ENCODE peak calls at places on chromosomes 7 and 10, in seven cellular contexts. E is spleen, P is K562, V is hepatocyte, G is pancreas, X is GM23248, M is tibial artery. A is an unnamed sample. For H3K27me3, the result is how much of the 10 kb centered on the place peaks cover.

GRCh38 chr10:58518775-58519174 is 6.1 kb downstream of the BICC1 start:
- DNase-seq in E (no peak), P (no peak), V (peak), G (no peak), X (peak), M (no peak), A (no peak)

GRCh38 chr7:5689118-5689517 is 92.3 kb downstream of the RNF216 start:
- DNase-seq in E (no peak), P (no peak), V (no peak), G (no peak), X (peak), M (no peak), A (no peak)

GRCh38 chr7:116552616-116553015 is 27.8 kb downstream of the CAV1 start:
- DNase-seq in E (no peak), P (no peak), V (no peak), G (no peak), X (peak), M (no peak), A (no peak)

GRCh38 chr10:118672163-118672562 is 76.7 kb upstream of the PRLHR start:
- DNase-seq in E (no peak), P (no peak), V (no peak), G (no peak), X (no peak), M (no peak), A (no peak)

GRCh38 chr10:14758994-14759664 is 15.6 kb downstream of the FAM107B start:
- DNase-seq in E (no peak), P (no peak), V (no peak), G (no peak), X (no peak), M (no peak), A (no peak)

GRCh38 chr7:152664636-152665035 is 11.3 kb downstream of the XRCC2 start:
- DNase-seq in E (no peak), P (no peak), V (peak), G (no peak), X (no peak), M (no peak), A (no peak)

GRCh38 chr7:4965295-4966022 is 6.5 kb upstream of the MMD2 start:
- DNase-seq in E (peak), P (no peak), V (no peak), G (peak), X (no peak), M (no peak), A (no peak)

GRCh38 chr10:88461426-88461825 is 121.7 kb downstream of the RNLS start:
- DNase-seq in E (no peak), P (no peak), V (no peak), G (no peak), X (no peak), M (no peak), A (no peak)

GRCh38 chr10:32298066-32298812 is 48.7 kb downstream of the EPC1 start:
- DNase-seq in E (no peak), P (no peak), V (no peak), G (no peak), X (peak), M (no peak), A (no peak)

GRCh38 chr10:131814567-131815290 is 86.1 kb upstream of the PPP2R2D start:
- DNase-seq in E (no peak), P (no peak), V (no peak), G (no peak), X (no peak), M (no peak), A (no peak)

GRCh38 chr10:71973777-71974488 is 9.7 kb downstream of the CHST3 start:
- DNase-seq in E (no peak), P (no peak), V (no peak), G (no peak), X (no peak), M (no peak), A (no peak)

GRCh38 chr7:116339564-116339963 is 129.2 kb downstream of the TES start:
- DNase-seq in E (no peak), P (peak), V (peak), G (no peak), X (no peak), M (no peak), A (no peak)

GRCh38 chr10:77784856-77785255 is 141.7 kb downstream of the DLG5 start:
- DNase-seq in E (no peak), P (no peak), V (no peak), G (no peak), X (peak), M (no peak), A (no peak)

GRCh38 chr7:124701955-124702354 is 63.6 kb downstream of the GPR37 start:
- DNase-seq in E (no peak), P (no peak), V (no peak), G (no peak), X (no peak), M (no peak), A (no peak)

GRCh38 chr7:29764227-29764626 is 42.1 kb upstream of the WIPF3 start:
- DNase-seq in E (no peak), P (peak), V (no peak), G (no peak), X (no peak), M (no peak), A (peak)

GRCh38 chr10:24645784-24646183 is 77.9 kb downstream of the ARHGAP21 start:
- DNase-seq in E (no peak), P (peak), V (no peak), G (no peak), X (peak), M (no peak), A (no peak)

GRCh38 chr10:88975377-88975720 is 15.2 kb upstream of the FAS start:
- DNase-seq in E (no peak), P (no peak), V (no peak), G (no peak), X (peak), M (no peak), A (no peak)

GRCh38 chr10:119693262-119693957 is 32.4 kb upstream of the INPP5F start:
- DNase-seq in E (no peak), P (no peak), V (no peak), G (no peak), X (no peak), M (no peak), A (no peak)

GRCh38 chr7:39085590-39086049 is 107.9 kb downstream of the POU6F2 start:
- DNase-seq in E (no peak), P (no peak), V (peak), G (no peak), X (peak), M (no peak), A (no peak)

GRCh38 chr7:99764478-99764877 is 19.5 kb downstream of the CYP3A4 start:
- DNase-seq in E (no peak), P (no peak), V (no peak), G (no peak), X (no peak), M (no peak), A (no peak)
- H3K27me3 ChIP-seq in E (under half), P (under half), V (under half), G (under half), X (under half), M (under half), A (under half)

GRCh38 chr10:75396861-75397570 is 4.5 kb downstream of the ZNF503 start:
- DNase-seq in E (no peak), P (no peak), V (peak), G (peak), X (peak), M (no peak), A (no peak)
- H3K4me3 ChIP-seq in E (peak), P (no peak), V (peak), G (peak), X (peak), M (peak), A (peak)

DNA sequence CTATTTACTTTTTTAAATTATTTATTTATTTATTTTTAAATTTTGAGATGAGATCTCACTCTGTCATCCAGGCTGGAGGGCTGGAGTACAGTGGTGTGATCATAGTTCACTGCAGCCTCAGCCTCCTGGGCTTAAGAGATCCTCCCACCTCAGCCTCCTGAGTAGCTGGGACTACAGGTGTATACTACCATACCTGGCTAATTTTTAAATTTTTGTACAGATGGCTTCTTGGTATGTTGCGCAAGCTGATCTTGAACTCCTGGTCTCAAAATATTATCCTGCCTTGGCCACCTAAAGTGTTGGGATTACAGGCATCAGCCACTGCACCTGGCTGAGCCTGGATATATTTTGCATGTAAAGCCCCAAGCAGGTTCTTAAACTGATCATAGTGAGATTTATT is 7.6 kb downstream of the CHST12 start:
- DNase-seq in E (no peak), P (no peak), V (no peak), G (no peak), X (no peak), M (no peak), A (no peak)
- H3K27ac ChIP-seq in E (peak), P (no peak), V (peak), G (no peak), X (no peak), M (peak), A (no peak)

GRCh38 chr10:69575164-69575722 is 2.0 kb upstream of the NEUROG3 start:
- DNase-seq in E (no peak), P (no peak), V (no peak), G (no peak), X (no peak), M (no peak), A (no peak)

GRCh38 chr10:69573056-69573806 is at the start of gene NEUROG3:
- DNase-seq in E (no peak), P (no peak), V (no peak), G (no peak), X (no peak), M (peak), A (no peak)

GRCh38 chr10:69576334-69577011 is 3.3 kb upstream of the NEUROG3 start:
- DNase-seq in E (no peak), P (no peak), V (no peak), G (no peak), X (peak), M (no peak), A (no peak)

GRCh38 chr10:69572159-69573055 is 815 bp downstream of the NEUROG3 start:
- DNase-seq in E (no peak), P (no peak), V (no peak), G (no peak), X (peak), M (no peak), A (no peak)

GRCh38 chr10:69574571-69574978 is 1.4 kb upstream of the NEUROG3 start:
- DNase-seq in E (no peak), P (no peak), V (no peak), G (no peak), X (no peak), M (no peak), A (no peak)
- H3K27me3 ChIP-seq in E (half or more), P (under half), V (half or more), G (under half), X (half or more), M (under half), A (half or more)

DNA sequence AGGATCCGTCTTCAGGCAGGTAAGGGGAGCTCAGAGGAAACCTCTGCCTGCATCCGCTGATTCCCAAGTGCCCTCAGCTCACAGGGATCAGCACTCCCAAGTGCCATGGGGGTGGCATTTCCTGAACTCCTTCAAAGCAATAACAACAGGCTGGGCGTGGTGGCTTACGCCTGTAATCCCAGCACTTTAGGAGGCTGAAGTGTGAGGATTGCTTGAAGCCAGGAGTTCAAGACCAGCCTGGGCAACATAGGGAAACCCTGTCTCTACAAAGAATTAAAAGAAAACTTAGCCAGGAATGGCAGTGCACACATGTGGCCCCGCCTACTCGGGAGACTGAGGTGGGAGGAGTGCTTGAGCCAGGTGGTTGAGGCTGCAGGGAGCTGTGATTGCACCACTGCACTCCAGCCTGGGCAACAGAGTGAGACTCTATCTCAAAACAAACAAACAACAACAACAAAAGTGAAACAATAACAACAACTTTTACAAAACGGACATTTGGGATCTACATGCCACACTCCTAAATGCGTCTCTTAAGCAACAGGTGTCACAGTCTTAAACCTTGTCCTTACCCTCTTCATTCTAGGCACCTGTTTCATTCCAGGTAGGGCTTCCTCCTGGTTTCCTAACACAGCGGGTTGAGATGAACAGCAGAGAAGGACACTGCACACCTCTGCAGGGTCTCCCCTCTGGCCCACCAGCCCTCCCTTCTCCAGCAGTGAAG is 73.8 kb downstream of the PAXIP1 start:
- DNase-seq in E (peak), P (no peak), V (no peak), G (no peak), X (no peak), M (no peak), A (no peak)
- H3K4me3 ChIP-seq in E (peak), P (peak), V (peak), G (peak), X (peak), M (peak), A (no peak)

GRCh38 chr7:137903382-137904169 is 56.8 kb upstream of the DGKI start:
- DNase-seq in E (peak), P (peak), V (peak), G (no peak), X (peak), M (peak), A (peak)
- H3K27ac ChIP-seq in E (no peak), P (no peak), V (peak), G (no peak), X (peak), M (peak), A (no peak)